ENCODE peak calls at places on chromosomes 1 and 21, in four cellular contexts. H is ovary; E is RWPE1; U is stimulated activated CD4-positive, alpha-beta T cell treated with anti-CD3 and anti-CD28 coated beads, Interleukin-2, amount 100 ng/mL, for 48 hours. A is an unnamed sample.

GRCh38 chr1:176208034-176208433 is 948 bp upstream of the COP1 start:
- DNase-seq in H (no peak), E (no peak), U (no peak), A (no peak)

GRCh38 chr1:117810553-117810952 is 118.9 kb downstream of the GDAP2 start:
- DNase-seq in H (no peak), E (no peak), U (no peak), A (no peak)

GRCh38 chr1:29653034-29653810 is 416.9 kb downstream of the PTPRU start:
- DNase-seq in H (no peak), E (no peak), U (no peak), A (no peak)

GRCh38 chr1:2176615-2177014 is 18.0 kb downstream of the FAAP20 start:
- DNase-seq in H (no peak), E (no peak), U (no peak), A (no peak)

GRCh38 chr1:99527545-99527944 is 118.4 kb upstream of the PALMD start:
- DNase-seq in H (no peak), E (no peak), U (no peak), A (no peak)

GRCh38 chr1:41361495-41362356 is 492 bp downstream of the FOXO6 start:
- DNase-seq in H (no peak), E (no peak), U (no peak), A (no peak)

GRCh38 chr1:31793586-31794285 is 22.1 kb downstream of the SPOCD1 start:
- DNase-seq in H (no peak), E (no peak), U (no peak), A (no peak)

GRCh38 chr21:39014751-39015150 is 168.5 kb downstream of the PSMG1 start:
- DNase-seq in H (no peak), E (peak), U (no peak), A (peak)

GRCh38 chr1:193113258-193113991 is 8.2 kb upstream of the GLRX2 start:
- DNase-seq in H (no peak), E (no peak), U (no peak), A (no peak)

GRCh38 chr1:95003433-95003738 is 69.4 kb downstream of the ALG14 start:
- DNase-seq in H (peak), E (no peak), U (no peak), A (no peak)

GRCh38 chr1:108831225-108831624 is 25.7 kb downstream of the AKNAD1 start:
- DNase-seq in H (no peak), E (peak), U (no peak), A (peak)

GRCh38 chr1:16172964-16173446 is 17.1 kb upstream of the EPHA2 start:
- DNase-seq in H (no peak), E (no peak), U (no peak), A (no peak)

GRCh38 chr1:219621047-219621786 is 8.3 kb upstream of the ZC3H11B start:
- DNase-seq in H (no peak), E (no peak), U (no peak), A (no peak)

GRCh38 chr1:30901798-30902652 is 6.5 kb downstream of the SDC3 start:
- DNase-seq in H (no peak), E (no peak), U (no peak), A (no peak)

GRCh38 chr1:61081637-61082335 is 575 bp upstream of the NFIA start:
- DNase-seq in H (peak), E (peak), U (peak), A (peak)

GRCh38 chr1:101081496-101082282 is 56.1 kb upstream of the DPH5 start:
- DNase-seq in H (no peak), E (no peak), U (peak), A (no peak)

GRCh38 chr21:46429754-46430681 is 28.7 kb upstream of the DIP2A start:
- DNase-seq in H (no peak), E (no peak), U (no peak), A (no peak)

GRCh38 chr1:226608699-226609505 is 60.3 kb downstream of the STUM start:
- DNase-seq in H (no peak), E (peak), U (peak), A (peak)

GRCh38 chr1:229378586-229379442 is 36.0 kb upstream of the CCSAP start:
- DNase-seq in H (no peak), E (no peak), U (no peak), A (peak)

GRCh38 chr21:45505416-45506021 is 36.7 kb downstream of the SLC19A1 start:
- DNase-seq in H (peak), E (no peak), U (no peak), A (no peak)

GRCh38 chr1:182984621-182985020 is 31.7 kb upstream of the SHCBP1L start:
- DNase-seq in H (no peak), E (no peak), U (no peak), A (no peak)

GRCh38 chr1:224641030-224641429 is 24.9 kb downstream of the CNIH3 start:
- DNase-seq in H (no peak), E (peak), U (no peak), A (no peak)

GRCh38 chr1:172914517-172915144 is 136.1 kb downstream of the TNFSF18 start:
- DNase-seq in H (no peak), E (no peak), U (no peak), A (no peak)

GRCh38 chr1:119621714-119622113 is 26.4 kb downstream of the ZNF697 start:
- DNase-seq in H (no peak), E (no peak), U (no peak), A (no peak)

GRCh38 chr1:217622042-217622441 is 8.8 kb downstream of the GPATCH2 start:
- DNase-seq in H (no peak), E (no peak), U (no peak), A (no peak)

GRCh38 chr1:8495928-8496401 is 178.1 kb downstream of the SLC45A1 start:
- DNase-seq in H (no peak), E (no peak), U (no peak), A (peak)

GRCh38 chr1:52569333-52570265 is 16.7 kb upstream of the TUT4 start:
- DNase-seq in H (no peak), E (no peak), U (no peak), A (no peak)

GRCh38 chr1:93597697-93598096 is 83.9 kb downstream of the BCAR3 start:
- DNase-seq in H (no peak), E (peak), U (no peak), A (no peak)

GRCh38 chr1:154669464-154670282 is 61.7 kb upstream of the ADAR start:
- DNase-seq in H (peak), E (peak), U (peak), A (peak)

GRCh38 chr1:61183471-61184034 is 101.2 kb downstream of the NFIA start:
- DNase-seq in H (peak), E (no peak), U (no peak), A (no peak)

GRCh38 chr1:63868220-63868897 is 94.5 kb downstream of the ROR1 start:
- DNase-seq in H (no peak), E (peak), U (no peak), A (peak)

GRCh38 chr1:19872190-19872589 is 10.0 kb upstream of the OTUD3 start:
- DNase-seq in H (no peak), E (peak), U (no peak), A (no peak)

GRCh38 chr1:182584746-182585145 is 4.3 kb downstream of the RNASEL start:
- DNase-seq in H (no peak), E (no peak), U (no peak), A (no peak)

GRCh38 chr21:43195131-43196021 is 26.6 kb downstream of the CRYAA start:
- DNase-seq in H (peak), E (no peak), U (no peak), A (no peak)

GRCh38 chr1:235408503-235408960 is 41.3 kb downstream of the TBCE start:
- DNase-seq in H (no peak), E (no peak), U (no peak), A (no peak)

GRCh38 chr1:223747838-223748335 is 35.5 kb downstream of the CAPN2 start:
- DNase-seq in H (peak), E (no peak), U (no peak), A (no peak)

GRCh38 chr1:54815086-54815876 is 14.2 kb upstream of the TTC22 start:
- DNase-seq in H (no peak), E (no peak), U (no peak), A (no peak)

A was measured in RKO.